ENCODE peak calls at places on chromosome 14, in nine cellular contexts. F is NCI-H1436, D is AG04450, N is Peyer's patch, J is HuH-7.5, K is neuronal stem cell, Y is aorta, W is hippocampal formation, U is amniotic stem cell. T is an unnamed sample.

GRCh38 chr14:22753586-22753985 is 12.9 kb upstream of the OXA1L start:
- DNase-seq in K (no peak), F (no peak), J (no peak), D (no peak), U (no peak), N (no peak), Y (no peak), W (no peak), T (peak; percentile 14)

GRCh38 chr14:31127690-31128089 is 79.9 kb downstream of the HECTD1 start:
- DNase-seq in D (no peak), W (no peak), Y (no peak), J (peak; percentile 82), F (no peak), K (no peak), U (no peak), N (no peak), T (no peak)

GRCh38 chr14:75888933-75889332 is 92.9 kb downstream of the TGFB3 start:
- DNase-seq in N (no peak), F (no peak), J (no peak), U (no peak), D (no peak), W (no peak), K (no peak), Y (no peak), T (no peak)

GRCh38 chr14:83044001-83044400 is 1510.3 kb upstream of the SEL1L start:
- DNase-seq in W (no peak), Y (no peak), N (no peak), U (no peak), J (no peak), D (no peak), F (no peak), K (no peak), T (no peak)

GRCh38 chr14:77613207-77613606 is 3.2 kb downstream of the SPTLC2 start:
- DNase-seq in W (no peak), N (no peak), D (no peak), Y (no peak), U (no peak), K (no peak), J (no peak), F (no peak), T (no peak)

GRCh38 chr14:22232486-22232885 is 356.5 kb downstream of the DAD1 start:
- DNase-seq in J (no peak), W (no peak), N (no peak), U (no peak), Y (no peak), D (no peak), K (no peak), F (no peak), T (no peak)

GRCh38 chr14:54603362-54603761 is 36.4 kb downstream of the SAMD4A start:
- DNase-seq in F (no peak), D (no peak), N (no peak), K (no peak), J (no peak), Y (no peak), U (no peak), W (no peak), T (no peak)

GRCh38 chr14:65287264-65288131 is 125.0 kb upstream of the FUT8 start:
- DNase-seq in N (peak; percentile 77), J (no peak), F (no peak), K (no peak), U (no peak), Y (no peak), W (no peak), D (no peak), T (no peak)

GRCh38 chr14:76769636-76770292 is 8.5 kb downstream of the VASH1 start:
- DNase-seq in N (peak; percentile 37), W (no peak), Y (peak; percentile 61), K (no peak), U (no peak), D (no peak), J (no peak), F (no peak), T (no peak)

GRCh38 chr14:31596691-31597090 is 35.5 kb downstream of the NUBPL start:
- DNase-seq in N (no peak), J (no peak), Y (no peak), U (no peak), F (no peak), D (no peak), W (no peak), K (no peak), T (no peak)

GRCh38 chr14:105945891-105946290 is 419.5 kb downstream of the TMEM121 start:
- DNase-seq in U (no peak), Y (no peak), F (no peak), J (no peak), K (no peak), W (no peak), N (no peak), D (no peak), T (peak; percentile 22)

GRCh38 chr14:101131451-101131916 is 228.0 kb upstream of the RTL1 start:
- DNase-seq in Y (no peak), U (no peak), W (no peak), F (no peak), J (no peak), D (no peak), N (peak; percentile 19), K (no peak), T (no peak)

GRCh38 chr14:24273422-24273998 is 2.1 kb upstream of the RABGGTA start:
- DNase-seq in F (no peak), J (no peak), U (no peak), Y (no peak), W (no peak), D (no peak), N (no peak), K (no peak), T (peak; percentile 14)

GRCh38 chr14:103880986-103881926 is 33.9 kb upstream of the PPP1R13B start:
- DNase-seq in N (no peak), K (no peak), J (no peak), F (no peak), D (no peak), U (no peak), Y (no peak), W (no peak), T (no peak)

GRCh38 chr14:36975834-36976233 is 196.6 kb downstream of the SLC25A21 start:
- DNase-seq in K (no peak), D (no peak), N (no peak), Y (no peak), W (no peak), U (no peak), J (no peak), F (no peak), T (no peak)

GRCh38 chr14:101858791-101859537 is 97.5 kb downstream of the PPP2R5C start:
- DNase-seq in Y (no peak), U (no peak), N (no peak), D (no peak), F (peak; percentile 32), W (no peak), K (no peak), J (no peak), T (no peak)

GRCh38 chr14:36555998-36556743 is 26.2 kb downstream of the NKX2-8 start:
- DNase-seq in J (no peak), F (no peak), D (no peak), K (no peak), Y (no peak), U (no peak), N (no peak), W (no peak), T (no peak)

GRCh38 chr14:56150018-56150417 is 31.8 kb downstream of the PELI2 start:
- DNase-seq in F (no peak), W (no peak), D (no peak), N (no peak), J (no peak), Y (no peak), K (no peak), U (no peak), T (no peak)

GRCh38 chr14:35336171-35337073 is 44.2 kb downstream of the PSMA6 start:
- DNase-seq in D (peak; percentile 59), W (no peak), Y (peak; percentile 94), N (peak; percentile 93), J (peak; percentile 74), U (no peak), F (no peak), K (no peak), T (no peak)